ENCODE peak calls at places on chromosomes 12 and 14, in four cellular contexts. E is fibroblast of mammary gland, L is fibroblast of lung, A is T-helper 9 cell. M is an unnamed sample.

GRCh38 chr12:69570545-69571399 is 14.5 kb upstream of the CCT2 start:
- DNase-seq in A (peak), L (peak), E (peak), M (peak)

GRCh38 chr12:29207120-29207519 is 58.0 kb downstream of the FAR2 start:
- DNase-seq in A (no peak), E (peak), L (peak), M (no peak)

GRCh38 chr14:64768401-64769095 is 64.3 kb downstream of the PLEKHG3 start:
- DNase-seq in A (no peak), L (no peak), E (no peak), M (no peak)

GRCh38 chr12:121628037-121628436 is 1.7 kb downstream of the ORAI1 start:
- DNase-seq in L (peak), E (no peak), A (no peak), M (no peak)

GRCh38 chr12:28497889-28498411 is 307.7 kb downstream of the CCDC91 start:
- DNase-seq in E (peak), L (peak), A (no peak), M (no peak)

GRCh38 chr12:6180300-6181051 is 19.7 kb upstream of the CD9 start:
- DNase-seq in A (no peak), L (peak), E (peak), M (no peak)

GRCh38 chr14:93986972-93987371 is 10.1 kb upstream of the CCDC197 start:
- DNase-seq in E (no peak), A (no peak), L (no peak), M (no peak)

GRCh38 chr12:105352049-105352448 is 21.6 kb downstream of the C12orf75 start:
- DNase-seq in A (no peak), E (no peak), L (no peak), M (no peak)

GRCh38 chr12:51507188-51507587 is 82.6 kb downstream of the SLC4A8 start:
- DNase-seq in L (no peak), E (no peak), A (no peak), M (no peak)

GRCh38 chr14:51304956-51305355 is 64.9 kb downstream of the TMX1 start:
- DNase-seq in A (no peak), L (peak), E (peak), M (no peak)

GRCh38 chr14:70821916-70822705 is 12.8 kb upstream of the MAP3K9 start:
- DNase-seq in A (peak), E (peak), L (peak), M (peak)

GRCh38 chr14:70755655-70756054 is 53.7 kb downstream of the MAP3K9 start:
- DNase-seq in L (peak), A (no peak), E (no peak), M (no peak)

GRCh38 chr12:2489266-2489665 is 305.5 kb upstream of the FKBP4 start:
- DNase-seq in A (no peak), E (no peak), L (no peak), M (no peak)

GRCh38 chr12:122368361-122369073 is 54.0 kb downstream of the CLIP1 start:
- DNase-seq in E (peak), A (no peak), L (peak), M (no peak)

GRCh38 chr14:103908580-103908979 is 19.7 kb upstream of the TDRD9 start:
- DNase-seq in L (no peak), A (no peak), E (no peak), M (no peak)

M was measured in amygdala.